ENCODE peak calls at places on chromosomes 16 and 17, in ten cellular contexts. L is T47D; H is activated naive CD4-positive, alpha-beta T cell; E is endothelial cell; S is IMR-90; T is CMK; Z is fibroblast of mammary gland; D is effector memory CD8-positive, alpha-beta T cell; F is central memory CD4-positive, alpha-beta T cell; C is uterus. J is an unnamed sample.

GRCh38 chr16:82031116-82032084 is 3.7 kb upstream of the HSD17B2 start:
- DNase-seq in F (no peak), H (no peak), D (no peak), L (peak; percentile 92), E (peak; percentile 22), S (peak; percentile 72), T (no peak), Z (peak; percentile 55), C (peak; percentile 27), J (peak; percentile 65)

GRCh38 chr16:3652373-3653037 is 2.0 kb upstream of the DNASE1 start:
- DNase-seq in F (no peak), L (no peak), Z (no peak), D (no peak), S (no peak), T (no peak), E (no peak), C (no peak), H (no peak), J (no peak)

GRCh38 chr16:75810998-75811634 is 84.8 kb upstream of the CPHXL start:
- DNase-seq in C (no peak), L (no peak), Z (no peak), D (no peak), H (no peak), E (no peak), F (no peak), T (no peak), S (no peak), J (no peak)

GRCh38 chr17:50162466-50163254 is 3.1 kb upstream of the SGCA start:
- DNase-seq in D (no peak), C (no peak), S (no peak), E (no peak), T (no peak), H (no peak), F (peak; percentile 30), L (no peak), Z (no peak), J (no peak)

GRCh38 chr17:75490173-75490743 is 25.1 kb downstream of the CASKIN2 start:
- DNase-seq in L (no peak), Z (no peak), D (no peak), S (no peak), H (no peak), T (no peak), E (no peak), F (no peak), C (no peak), J (no peak)

GRCh38 chr16:27660507-27660906 is 110.6 kb downstream of the KATNIP start:
- DNase-seq in T (no peak), D (no peak), F (no peak), S (no peak), Z (no peak), L (no peak), E (no peak), H (no peak), C (no peak), J (no peak)

GRCh38 chr17:48131216-48131824 is 23.8 kb downstream of the SNX11 start:
- DNase-seq in Z (peak; percentile 72), F (peak; percentile 47), C (peak; percentile 74), T (peak; percentile 40), E (peak; percentile 72), D (peak; percentile 45), H (no peak), S (peak; percentile 66), L (peak; percentile 86), J (peak; percentile 89)

GRCh38 chr17:43528988-43529814 is 16.9 kb downstream of the ETV4 start:
- DNase-seq in C (no peak), L (no peak), S (no peak), Z (no peak), E (no peak), F (no peak), H (no peak), T (no peak), D (no peak), J (no peak)

GRCh38 chr16:85018529-85019236 is 7.3 kb upstream of the ZDHHC7 start:
- DNase-seq in C (no peak), L (no peak), F (no peak), E (no peak), T (no peak), S (no peak), H (no peak), D (no peak), Z (no peak), J (no peak)

GRCh38 chr16:89598199-89598598 is 15.2 kb upstream of the DPEP1 start:
- DNase-seq in F (no peak), L (peak; percentile 61), T (no peak), D (no peak), E (no peak), Z (peak; percentile 58), H (no peak), C (no peak), S (peak; percentile 43), J (no peak)

GRCh38 chr16:80852261-80852872 is 48.0 kb upstream of the CDYL2 start:
- DNase-seq in T (no peak), S (peak; percentile 28), D (no peak), Z (peak; percentile 38), C (no peak), E (peak; percentile 52), L (peak; percentile 69), F (no peak), H (peak; percentile 2), J (peak; percentile 47)

GRCh38 chr17:67558740-67559380 is 158.9 kb upstream of the NOL11 start:
- DNase-seq in S (peak; percentile 50), T (no peak), C (no peak), H (no peak), D (no peak), Z (peak; percentile 79), F (no peak), E (no peak), L (no peak), J (peak; percentile 37)

GRCh38 chr16:88617268-88618031 is 20.9 kb upstream of the IL17C start:
- DNase-seq in D (no peak), L (no peak), C (no peak), T (no peak), S (peak; percentile 66), E (no peak), Z (no peak), F (no peak), H (no peak), J (no peak)

GRCh38 chr17:47987240-47987835 is 16.4 kb downstream of the CDK5RAP3 start:
- DNase-seq in L (peak; percentile 48), D (no peak), H (no peak), C (no peak), S (no peak), F (no peak), E (no peak), T (no peak), Z (no peak), J (peak; percentile 35)

GRCh38 chr17:44766409-44767038 is 7.7 kb downstream of the ADAM11 start:
- DNase-seq in E (no peak), F (no peak), H (no peak), S (no peak), Z (no peak), C (no peak), T (no peak), L (no peak), D (no peak), J (peak; percentile 53)

GRCh38 chr16:3145151-3145550 is 10.3 kb downstream of the ZNF213 start:
- DNase-seq in F (no peak), Z (no peak), L (no peak), E (no peak), C (no peak), T (no peak), S (no peak), D (no peak), H (no peak), J (no peak)

GRCh38 chr17:28416703-28417311 is 10.8 kb upstream of the SLC46A1 start:
- DNase-seq in C (no peak), T (peak; percentile 45), E (peak; percentile 61), L (peak; percentile 82), D (peak; percentile 46), F (peak; percentile 40), Z (peak; percentile 64), H (peak; percentile 36), S (peak; percentile 59), J (peak; percentile 85)

GRCh38 chr16:14548933-14549788 is 80.9 kb downstream of the PARN start:
- DNase-seq in E (no peak), L (no peak), F (no peak), H (no peak), Z (no peak), D (no peak), S (no peak), C (no peak), T (peak; percentile 9), J (no peak)

GRCh38 chr16:3650631-3651265 is 3.7 kb upstream of the DNASE1 start:
- DNase-seq in S (no peak), C (no peak), L (no peak), T (no peak), H (no peak), D (no peak), E (no peak), Z (no peak), F (no peak), J (no peak)

GRCh38 chr17:1347681-1348318 is 52.2 kb downstream of the YWHAE start:
- DNase-seq in H (no peak), D (no peak), T (no peak), E (no peak), S (peak; percentile 16), L (no peak), F (peak; percentile 10), Z (peak; percentile 68), C (peak; percentile 50), J (peak; percentile 80)

GRCh38 chr17:17067277-17067676 is 25.0 kb downstream of the MPRIP start:
- DNase-seq in D (no peak), L (no peak), T (no peak), Z (no peak), S (peak; percentile 55), F (no peak), C (no peak), E (no peak), H (no peak), J (no peak)

GRCh38 chr17:79221597-79221996 is 147.0 kb downstream of the ENGASE start:
- DNase-seq in Z (no peak), S (no peak), E (no peak), F (no peak), C (no peak), T (no peak), H (no peak), L (no peak), D (no peak), J (no peak)

GRCh38 chr17:74393323-74393942 is 26.1 kb downstream of the GPR142 start:
- DNase-seq in S (no peak), E (no peak), F (no peak), Z (peak; percentile 77), D (no peak), H (no peak), C (no peak), T (no peak), L (no peak), J (no peak)

GRCh38 chr16:56275801-56276200 is 84.5 kb downstream of the GNAO1 start:
- DNase-seq in D (no peak), H (no peak), T (no peak), Z (no peak), S (no peak), L (no peak), C (no peak), E (no peak), F (no peak), J (no peak)

GRCh38 chr17:66304304-66305174 is 2.1 kb downstream of the PRKCA start:
- DNase-seq in H (no peak), D (no peak), F (no peak), T (no peak), E (no peak), C (no peak), Z (no peak), L (peak; percentile 52), S (no peak), J (peak; percentile 55)

GRCh38 chr16:12942861-12943260 is 41.5 kb downstream of the SHISA9 start:
- DNase-seq in F (no peak), H (no peak), L (no peak), Z (no peak), S (no peak), T (no peak), D (no peak), E (no peak), C (no peak), J (no peak)